ENCODE peak calls at places on chromosomes 6 and 20, in six cellular contexts. W is RWPE1, D is tibial nerve, O is AG09309, F is cardiac fibroblast, J is progenitor cell of endocrine pancreas. E is an unnamed sample.

GRCh38 chr6:3259491-3259958 is 778 bp downstream of the PSMG4 start:
- DNase-seq in W (peak; percentile 27), D (no peak), O (no peak), F (peak; percentile 53), J (no peak), E (peak; percentile 36)

GRCh38 chr6:659716-660581 is 3.0 kb upstream of the HUS1B start:
- DNase-seq in W (no peak), D (no peak), O (no peak), F (no peak), J (no peak), E (no peak)

GRCh38 chr6:91580635-91581034 is 993.8 kb upstream of the MAP3K7 start:
- DNase-seq in W (no peak), D (no peak), O (no peak), F (no peak), J (no peak), E (no peak)

GRCh38 chr6:37381579-37381978 is 27.8 kb downstream of the RNF8 start:
- DNase-seq in W (peak; percentile 54), D (no peak), O (peak; percentile 17), F (peak; percentile 72), J (peak; percentile 14), E (peak; percentile 21)

GRCh38 chr6:29887330-29887818 is 55.0 kb upstream of the HLA-A start:
- DNase-seq in W (peak; percentile 8), D (peak; percentile 21), O (no peak), F (peak; percentile 23), J (no peak), E (no peak)

GRCh38 chr20:42366626-42367025 is 748.4 kb upstream of the CHD6 start:
- DNase-seq in W (no peak), D (no peak), O (no peak), F (no peak), J (no peak), E (peak; percentile 55)

GRCh38 chr6:139336488-139336887 is 38.0 kb downstream of the CITED2 start:
- DNase-seq in W (no peak), D (no peak), O (no peak), F (peak; percentile 75), J (no peak), E (no peak)

GRCh38 chr6:134363323-134364039 is 45.6 kb upstream of the SGK1 start:
- DNase-seq in W (peak; percentile 94), D (no peak), O (peak; percentile 41), F (peak; percentile 78), J (no peak), E (no peak)

GRCh38 chr20:43827940-43828562 is 86.6 kb upstream of the TOX2 start:
- DNase-seq in W (no peak), D (no peak), O (no peak), F (no peak), J (no peak), E (no peak)

GRCh38 chr6:109073344-109074235 is 21.1 kb downstream of the SESN1 start:
- DNase-seq in W (peak; percentile 40), D (no peak), O (peak; percentile 41), F (peak; percentile 88), J (no peak), E (peak; percentile 41)

GRCh38 chr6:5108068-5108467 is 22.9 kb downstream of the PPP1R3G start:
- DNase-seq in W (no peak), D (no peak), O (no peak), F (no peak), J (no peak), E (no peak)

GRCh38 chr6:15399651-15400470 is 154.0 kb downstream of the JARID2 start:
- DNase-seq in W (no peak), D (peak; percentile 46), O (no peak), F (peak; percentile 78), J (peak; percentile 25), E (peak; percentile 60)

GRCh38 chr6:165486183-165487137 is 176.6 kb downstream of the PDE10A start:
- DNase-seq in W (no peak), D (no peak), O (no peak), F (peak; percentile 48), J (no peak), E (no peak)

GRCh38 chr20:45905505-45906079 is 6.4 kb downstream of the PLTP start:
- DNase-seq in W (peak; percentile 95), D (no peak), O (no peak), F (peak; percentile 89), J (no peak), E (no peak)

GRCh38 chr6:24154121-24154520 is 28.1 kb downstream of the NRSN1 start:
- DNase-seq in W (peak; percentile 5), D (no peak), O (no peak), F (no peak), J (no peak), E (no peak)

DNA sequence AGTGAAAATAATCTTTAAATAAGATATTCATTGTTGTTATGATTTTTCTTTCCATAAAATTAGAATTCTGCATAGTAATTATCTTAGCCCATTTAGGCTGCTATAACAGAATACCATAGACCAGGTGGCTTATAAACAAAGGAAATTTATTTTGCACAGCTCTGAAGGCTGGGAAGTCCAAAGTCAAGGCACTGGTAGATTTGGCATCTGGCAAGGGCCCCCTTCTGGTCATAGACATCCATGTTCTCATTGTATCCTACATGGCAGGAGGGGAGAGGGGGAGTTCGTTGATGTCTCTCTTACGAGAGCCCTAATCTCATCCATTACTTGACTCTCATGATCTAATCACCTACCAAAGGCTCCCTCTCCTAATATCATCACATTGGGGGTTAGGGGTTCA is 175.0 kb upstream of the CCN2 start:
- DNase-seq in W (no peak), D (no peak), O (no peak), F (no peak), J (no peak), E (no peak)
- TF ChIP-seq CTCF in W (no peak), D (no peak), O (no peak), F (no peak), J (no peak), E (no peak)

DNA sequence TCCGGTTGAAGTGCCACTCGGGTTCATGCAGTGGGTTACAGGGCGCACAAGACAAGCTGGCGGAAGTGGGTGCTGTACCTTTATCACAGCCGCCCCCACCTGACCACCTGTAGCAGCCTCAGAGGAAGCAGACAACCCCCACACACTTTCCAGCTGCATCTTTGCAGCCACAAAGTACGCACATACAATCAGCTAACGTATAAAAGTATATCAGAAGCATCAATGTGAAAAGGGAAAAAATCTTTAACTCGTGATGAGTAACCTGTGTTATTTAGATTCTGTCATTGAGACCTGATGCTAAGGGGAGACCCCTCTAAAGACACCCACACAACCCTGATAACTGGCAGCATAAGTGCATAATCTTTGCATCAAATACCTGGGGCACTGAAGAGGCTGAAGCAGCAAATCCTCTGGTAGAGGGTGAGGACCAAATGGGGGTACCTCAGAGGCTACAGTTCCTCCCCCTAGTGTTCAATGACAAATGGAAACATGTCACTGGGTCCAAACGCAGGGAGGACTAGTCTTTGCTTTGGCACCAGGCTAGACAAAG is 22.1 kb downstream of the BACH2 start:
- DNase-seq in W (no peak), D (no peak), O (no peak), F (no peak), J (no peak), E (no peak)
- TF ChIP-seq CTCF in W (no peak), D (no peak), O (no peak), F (no peak), J (no peak), E (no peak)

GRCh38 chr6:110534731-110535164 is 58.3 kb upstream of the SLC22A16 start:
- DNase-seq in W (no peak), D (peak; percentile 46), O (no peak), F (peak; percentile 90), J (no peak), E (no peak)
- TF ChIP-seq CTCF in W (no peak), D (no peak), O (no peak), F (no peak), J (no peak), E (no peak)

DNA sequence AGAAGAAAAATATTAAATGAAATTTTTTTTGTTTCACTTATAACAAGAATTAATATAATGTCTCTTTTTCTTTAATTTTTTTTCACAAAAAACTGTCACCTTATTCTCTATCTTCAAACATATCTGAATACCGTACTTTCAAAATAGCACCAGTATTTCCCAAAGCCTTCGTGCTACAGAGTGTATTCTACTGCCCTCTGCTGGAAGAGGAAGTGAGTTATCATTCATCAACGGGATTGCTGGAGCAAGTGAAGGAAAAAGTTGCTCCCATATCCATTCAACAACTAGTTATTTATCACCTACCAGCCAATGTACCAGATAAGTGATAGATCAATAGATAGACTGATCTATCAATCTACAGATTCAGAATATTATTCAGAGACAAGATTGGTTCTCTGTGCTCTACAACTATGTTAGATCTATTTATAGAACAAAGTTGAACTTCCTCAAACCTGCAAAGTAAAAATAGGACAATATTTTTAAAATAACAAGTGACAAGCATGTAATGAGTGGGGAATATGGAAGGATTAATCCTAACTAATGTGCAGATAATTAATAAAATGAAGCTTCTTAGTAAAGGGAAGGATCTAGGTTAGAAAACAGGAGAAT is 26.7 kb upstream of the TFAP2B start:
- DNase-seq in W (peak; percentile 45), D (no peak), O (peak; percentile 4), F (peak; percentile 58), J (no peak), E (peak; percentile 29)
- TF ChIP-seq CTCF in W (peak; percentile 77), D (peak; percentile 39), O (peak; percentile 69), F (peak; percentile 71), J (peak; percentile 85), E (peak; percentile 78)

DNA sequence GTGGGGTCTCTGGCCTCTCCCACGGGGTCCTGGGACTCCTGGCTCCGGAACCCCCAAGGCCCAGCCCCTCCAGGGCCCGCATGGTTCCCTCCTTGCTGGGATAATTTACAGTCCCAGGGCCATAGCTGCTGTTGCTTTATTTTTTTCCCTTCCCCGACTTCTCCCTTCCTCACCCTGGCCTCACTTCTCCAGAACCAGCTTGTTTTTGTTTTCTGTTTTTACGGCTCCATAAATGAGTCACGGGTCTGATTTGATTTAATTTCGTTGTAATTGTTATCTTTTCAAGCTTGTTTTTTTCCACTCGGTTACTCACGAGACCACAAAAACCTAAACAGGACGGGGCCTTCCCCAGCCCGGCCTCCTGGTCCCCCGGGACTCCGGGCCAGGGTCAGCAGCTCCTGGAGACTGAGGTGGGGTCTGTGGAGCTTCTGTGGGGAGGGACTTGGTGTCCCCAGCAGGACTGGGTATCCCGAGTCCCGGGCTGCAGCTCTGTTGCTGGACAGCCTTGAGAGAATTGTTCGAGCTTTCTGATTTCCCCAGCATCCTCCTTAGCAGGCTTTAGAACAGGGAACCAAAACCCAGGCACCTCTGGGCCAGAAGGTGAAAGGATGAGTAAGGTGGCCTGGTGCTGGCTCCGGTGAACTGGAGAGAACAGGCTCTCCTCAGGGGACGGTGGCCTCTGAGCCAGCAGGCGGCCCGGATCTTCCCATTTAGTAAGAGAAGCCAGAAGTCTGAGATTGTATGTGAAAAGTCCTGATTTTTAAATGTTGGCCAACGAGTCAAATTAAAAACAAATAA is 94.9 kb downstream of the CEBPB start:
- DNase-seq in W (no peak), D (peak; percentile 63), O (no peak), F (peak; percentile 81), J (no peak), E (no peak)
- TF ChIP-seq CTCF in W (no peak), D (no peak), O (peak; percentile 28), F (no peak), J (no peak), E (no peak)

DNA sequence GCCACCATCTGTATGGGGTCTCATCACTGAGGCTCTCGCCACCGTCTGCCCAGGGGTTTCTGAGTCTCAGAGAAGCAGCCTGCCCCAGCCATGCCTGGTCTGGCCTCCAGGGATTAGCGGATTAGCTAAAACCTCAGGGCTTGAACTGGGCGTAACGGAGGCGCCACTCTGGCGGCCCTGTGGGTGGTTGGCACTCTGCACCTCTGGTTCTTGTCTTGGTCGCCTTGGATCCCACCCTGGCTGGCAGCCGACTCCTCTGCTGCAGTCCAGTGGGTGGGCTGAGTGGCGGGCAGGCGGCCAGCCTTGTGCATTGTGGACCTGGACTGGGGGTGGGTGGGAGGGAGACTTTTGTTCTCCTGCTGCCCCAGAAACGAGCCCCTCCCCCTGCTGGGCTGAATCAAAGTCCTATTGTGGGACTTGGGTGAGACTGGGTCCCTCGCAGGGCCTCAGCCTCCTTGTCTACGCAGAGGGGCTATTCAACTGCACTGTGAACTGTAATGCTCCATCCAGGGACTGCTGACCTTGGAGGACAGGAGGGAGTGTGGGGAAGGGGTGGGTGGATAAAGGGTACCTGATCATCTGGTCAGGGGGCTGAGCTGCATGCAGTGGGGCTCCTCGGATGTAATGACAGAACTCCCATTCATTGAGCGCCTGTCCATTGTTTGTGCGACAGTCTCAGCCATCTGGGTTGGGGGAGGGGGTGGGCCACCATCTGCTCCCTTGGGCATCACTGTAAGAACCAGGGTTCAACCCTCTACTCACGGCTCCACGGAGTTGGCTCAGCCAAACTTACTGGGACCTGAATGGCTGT is 23.9 kb downstream of the SUN5 start:
- DNase-seq in W (no peak), D (peak; percentile 51), O (no peak), F (no peak), J (no peak), E (no peak)
- TF ChIP-seq CTCF in W (no peak), D (no peak), O (no peak), F (no peak), J (no peak), E (no peak)